ENCODE peak calls at places on chromosomes 13 and 19, in eight cellular contexts. R is DND-41; F is foreskin fibroblast; G is bronchial epithelial cell; U is activated CD4-positive, CD25-positive, alpha-beta regulatory T cell treated with anti-CD3 and anti-CD28 coated beads, Interleukin-2, amount 50 U/mL, for 72 hours; I is left lung; A is BJ; V is activated CD4-positive, alpha-beta T cell treated with anti-CD3 and anti-CD28 coated beads for 36 hours. J is an unnamed sample.

GRCh38 chr13:109610517-109610916 is 175.9 kb downstream of the IRS2 start:
- DNase-seq in R (peak), F (no peak), G (peak), U (no peak), I (peak), A (no peak), V (peak), J (no peak)

GRCh38 chr19:56162258-56162657 is 13.6 kb upstream of the GALP start:
- DNase-seq in R (peak), F (no peak), G (peak), U (no peak), I (no peak), A (no peak), V (peak), J (no peak)

GRCh38 chr13:113651511-113652403 is 6.2 kb downstream of the ATP4B start:
- DNase-seq in R (no peak), F (no peak), G (no peak), U (peak), I (peak), A (no peak), V (peak), J (no peak)

GRCh38 chr19:38111898-38112297 is 112.1 kb downstream of the DPF1 start:
- DNase-seq in R (no peak), F (no peak), G (no peak), U (no peak), I (no peak), A (no peak), V (no peak), J (no peak)

GRCh38 chr19:6264077-6264445 is 15.7 kb downstream of the MLLT1 start:
- DNase-seq in R (no peak), F (no peak), G (no peak), U (no peak), I (no peak), A (no peak), V (no peak), J (no peak)

GRCh38 chr19:5329141-5329540 is 11.5 kb downstream of the PTPRS start:
- DNase-seq in R (no peak), F (no peak), G (no peak), U (no peak), I (no peak), A (no peak), V (no peak), J (no peak)

GRCh38 chr19:34321735-34322134 is 43.3 kb upstream of the GPI start:
- DNase-seq in R (no peak), F (no peak), G (no peak), U (no peak), I (no peak), A (no peak), V (no peak), J (no peak)

GRCh38 chr19:21022996-21023395 is 2.5 kb downstream of the ZNF430 start:
- DNase-seq in R (peak), F (peak), G (peak), U (no peak), I (no peak), A (peak), V (peak), J (peak)

GRCh38 chr13:28415994-28416411 is 78.9 kb downstream of the FLT1 start:
- DNase-seq in R (no peak), F (no peak), G (peak), U (no peak), I (no peak), A (no peak), V (peak), J (no peak)

GRCh38 chr13:100392709-100393630 is 195.6 kb downstream of the GGACT start:
- DNase-seq in R (peak), F (peak), G (peak), U (peak), I (peak), A (peak), V (peak), J (peak)

GRCh38 chr13:112928958-112929777 is 39.8 kb upstream of the MCF2L start:
- DNase-seq in R (no peak), F (peak), G (peak), U (no peak), I (no peak), A (no peak), V (no peak), J (no peak)

GRCh38 chr13:41599619-41600018 is 142.3 kb downstream of the RGCC start:
- DNase-seq in R (no peak), F (no peak), G (no peak), U (no peak), I (no peak), A (no peak), V (no peak), J (no peak)

GRCh38 chr13:113158946-113159345 is 498 bp downstream of the PROZ start:
- DNase-seq in R (no peak), F (no peak), G (no peak), U (no peak), I (no peak), A (no peak), V (no peak), J (no peak)

GRCh38 chr19:8238251-8238650 is 29.1 kb downstream of the CERS4 start:
- DNase-seq in R (no peak), F (no peak), G (peak), U (no peak), I (no peak), A (no peak), V (no peak), J (no peak)

GRCh38 chr19:54430306-54431254 is 15.3 kb downstream of the TTYH1 start:
- DNase-seq in R (peak), F (no peak), G (no peak), U (no peak), I (no peak), A (no peak), V (peak), J (no peak)

GRCh38 chr19:38243279-38243673 is 12.9 kb downstream of the PPP1R14A start:
- DNase-seq in R (no peak), F (no peak), G (no peak), U (no peak), I (no peak), A (no peak), V (no peak), J (no peak)

GRCh38 chr13:102587916-102588315 is 8.9 kb upstream of the TPP2 start:
- DNase-seq in R (peak), F (no peak), G (no peak), U (no peak), I (no peak), A (no peak), V (no peak), J (no peak)

GRCh38 chr13:21800847-21801616 is 130.2 kb downstream of the FGF9 start:
- DNase-seq in R (no peak), F (no peak), G (peak), U (no peak), I (no peak), A (peak), V (no peak), J (peak)

GRCh38 chr19:10871711-10872550 is 578 bp downstream of the CARM1 start:
- DNase-seq in R (peak), F (no peak), G (no peak), U (peak), I (peak), A (no peak), V (peak), J (no peak)

J was measured in non-pigmented ciliary epithelial cell.